ENCODE peak calls at places on chromosomes 5 and 9, in four cellular contexts. One of them, this sample, is unnamed. For H3K9me3, the result is how much of the 10 kb centered on the place peaks cover.

GRCh38 chr5:145825751-145826180 is 9.4 kb downstream of the PRELID2 start:
- DNase-seq in CD4-positive, alpha-beta T cell: no peak
- DNase-seq in psoas muscle: no peak
- DNase-seq in naive thymus-derived CD4-positive, alpha-beta T cell: no peak
- DNase-seq in this sample: no peak

GRCh38 chr5:150567031-150567680 is 59.2 kb downstream of the NDST1 start:
- DNase-seq in psoas muscle: no peak
- DNase-seq in CD4-positive, alpha-beta T cell: no peak
- DNase-seq in naive thymus-derived CD4-positive, alpha-beta T cell: no peak
- DNase-seq in this sample: no peak

GRCh38 chr5:59542841-59543825 is 350.4 kb downstream of the PDE4D start:
- DNase-seq in naive thymus-derived CD4-positive, alpha-beta T cell: no peak
- DNase-seq in psoas muscle: peak
- DNase-seq in CD4-positive, alpha-beta T cell: no peak
- DNase-seq in this sample: peak

GRCh38 chr9:16276866-16277265 is 593.6 kb downstream of the BNC2 start:
- DNase-seq in naive thymus-derived CD4-positive, alpha-beta T cell: no peak
- DNase-seq in psoas muscle: no peak
- DNase-seq in CD4-positive, alpha-beta T cell: no peak
- DNase-seq in this sample: no peak

GRCh38 chr9:92968081-92968480 is 20.8 kb downstream of the FGD3 start:
- DNase-seq in psoas muscle: no peak
- DNase-seq in CD4-positive, alpha-beta T cell: no peak
- DNase-seq in naive thymus-derived CD4-positive, alpha-beta T cell: no peak
- DNase-seq in this sample: no peak

GRCh38 chr5:139638736-139639618 is 9.2 kb upstream of the CXXC5 start:
- DNase-seq in CD4-positive, alpha-beta T cell: no peak
- DNase-seq in naive thymus-derived CD4-positive, alpha-beta T cell: no peak
- DNase-seq in psoas muscle: peak
- DNase-seq in this sample: no peak

GRCh38 chr5:150017606-150018005 is 17.1 kb downstream of the HMGXB3 start:
- DNase-seq in psoas muscle: no peak
- DNase-seq in CD4-positive, alpha-beta T cell: no peak
- DNase-seq in naive thymus-derived CD4-positive, alpha-beta T cell: no peak
- DNase-seq in this sample: no peak

GRCh38 chr5:38023353-38023752 is 183.5 kb upstream of the GDNF start:
- DNase-seq in psoas muscle: no peak
- DNase-seq in CD4-positive, alpha-beta T cell: no peak
- DNase-seq in naive thymus-derived CD4-positive, alpha-beta T cell: no peak
- DNase-seq in this sample: no peak

GRCh38 chr5:141369994-141370848 is at the start of gene PCDHGB3:
- DNase-seq in naive thymus-derived CD4-positive, alpha-beta T cell: no peak
- DNase-seq in psoas muscle: peak
- DNase-seq in CD4-positive, alpha-beta T cell: no peak
- DNase-seq in this sample: no peak
- H3K9me3 ChIP-seq in naive thymus-derived CD4-positive, alpha-beta T cell: under half
- H3K9me3 ChIP-seq in psoas muscle: under half
- H3K9me3 ChIP-seq in CD4-positive, alpha-beta T cell: half or more
- H3K9me3 ChIP-seq in this sample: half or more

GRCh38 chr5:141360685-141361084 is 891 bp downstream of the PCDHGB2 start:
- DNase-seq in psoas muscle: no peak
- DNase-seq in naive thymus-derived CD4-positive, alpha-beta T cell: no peak
- DNase-seq in CD4-positive, alpha-beta T cell: no peak
- DNase-seq in this sample: no peak

GRCh38 chr5:141359790-141360426 is at the start of gene PCDHGB2:
- DNase-seq in psoas muscle: no peak
- DNase-seq in CD4-positive, alpha-beta T cell: no peak
- DNase-seq in naive thymus-derived CD4-positive, alpha-beta T cell: no peak
- DNase-seq in this sample: no peak

GRCh38 chr5:141362719-141363118 is 1.2 kb upstream of the PCDHGA5 start:
- DNase-seq in psoas muscle: no peak
- DNase-seq in CD4-positive, alpha-beta T cell: no peak
- DNase-seq in naive thymus-derived CD4-positive, alpha-beta T cell: no peak
- DNase-seq in this sample: no peak

GRCh38 chr5:141366016-141366896 is 2.3 kb downstream of the PCDHGA5 start:
- DNase-seq in psoas muscle: no peak
- DNase-seq in CD4-positive, alpha-beta T cell: no peak
- DNase-seq in naive thymus-derived CD4-positive, alpha-beta T cell: no peak
- DNase-seq in this sample: no peak

DNA sequence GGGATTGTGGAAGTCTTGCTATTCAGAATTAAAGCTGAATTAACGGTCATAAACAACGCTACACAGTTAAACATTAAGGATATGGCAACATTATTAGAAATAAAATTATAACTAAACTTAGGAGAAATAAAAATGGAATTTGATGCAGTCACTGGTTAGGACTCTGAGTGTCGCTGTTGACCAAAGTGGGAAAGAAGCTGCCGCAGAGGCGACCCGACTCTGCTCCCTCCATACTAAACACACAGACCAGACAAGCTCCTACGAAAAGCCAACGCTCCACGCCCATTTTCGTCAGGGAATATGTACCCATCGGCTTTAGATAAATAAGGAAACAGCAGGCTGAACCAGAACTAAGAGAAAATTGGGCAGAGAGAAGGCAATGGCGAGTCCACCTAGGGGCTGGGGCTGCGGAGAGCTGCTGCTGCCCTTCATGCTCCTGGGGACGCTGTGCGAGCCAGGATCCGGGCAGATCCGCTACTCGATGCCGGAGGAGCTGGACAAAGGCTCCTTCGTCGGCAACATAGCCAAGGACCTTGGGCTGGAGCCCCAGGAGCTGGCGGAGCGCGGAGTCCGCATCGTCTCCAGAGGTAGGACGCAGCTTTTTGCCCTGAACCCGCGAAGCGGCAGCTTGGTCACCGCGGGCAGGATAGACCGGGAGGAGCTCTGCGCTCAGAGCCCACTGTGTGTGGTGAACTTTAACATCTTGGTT is at the start of gene PCDHGA5:
- DNase-seq in psoas muscle: no peak
- DNase-seq in CD4-positive, alpha-beta T cell: no peak
- DNase-seq in naive thymus-derived CD4-positive, alpha-beta T cell: no peak
- DNase-seq in this sample: no peak
- H3K9me3 ChIP-seq in psoas muscle: under half
- H3K9me3 ChIP-seq in CD4-positive, alpha-beta T cell: half or more
- H3K9me3 ChIP-seq in naive thymus-derived CD4-positive, alpha-beta T cell: half or more
- H3K9me3 ChIP-seq in this sample: half or more

DNA sequence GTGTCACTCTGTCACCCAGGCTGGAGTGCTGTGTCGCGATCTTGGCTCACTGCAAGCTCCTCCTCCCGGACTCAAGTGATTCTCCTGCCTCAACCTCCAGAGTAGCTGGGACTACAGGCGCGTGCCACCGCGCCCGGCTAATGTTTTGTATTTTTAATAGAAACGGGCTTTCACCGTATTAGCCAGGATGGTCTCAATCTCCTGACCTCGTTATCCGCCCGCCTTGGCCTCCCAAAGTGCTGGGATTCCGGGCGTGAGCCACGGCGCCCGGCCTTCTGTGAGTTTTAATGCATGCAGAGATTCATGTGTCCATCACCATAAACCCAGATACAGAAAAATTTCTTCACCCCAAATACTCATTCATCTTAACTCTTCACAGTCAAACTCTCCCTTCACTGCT is 1046.7 kb downstream of the CDH9 start:
- DNase-seq in naive thymus-derived CD4-positive, alpha-beta T cell: no peak
- DNase-seq in CD4-positive, alpha-beta T cell: no peak
- DNase-seq in psoas muscle: no peak
- DNase-seq in this sample: no peak
- H3K9me3 ChIP-seq in naive thymus-derived CD4-positive, alpha-beta T cell: under half
- H3K9me3 ChIP-seq in CD4-positive, alpha-beta T cell: under half
- H3K9me3 ChIP-seq in psoas muscle: under half
- H3K9me3 ChIP-seq in this sample: under half

DNA sequence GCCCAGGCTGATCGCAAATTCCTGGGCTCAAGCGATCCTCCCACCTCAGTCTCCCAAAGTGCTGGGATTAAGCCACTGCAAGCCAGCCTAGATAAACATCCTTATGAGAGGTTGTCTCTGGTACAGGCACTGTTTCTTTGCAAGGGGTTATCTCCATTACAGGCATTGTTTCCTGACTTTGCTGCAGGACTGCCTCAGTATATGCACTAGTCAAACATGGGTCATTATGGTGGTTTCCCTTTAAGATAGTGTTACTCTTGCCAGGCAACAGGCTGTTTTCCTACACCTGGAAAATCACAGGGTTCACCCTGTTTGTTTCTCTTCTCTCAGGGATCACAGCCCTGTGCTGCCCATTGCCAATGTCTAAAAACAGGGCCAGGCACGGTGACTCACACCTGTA is 7.8 kb upstream of the CLTB start:
- DNase-seq in CD4-positive, alpha-beta T cell: no peak
- DNase-seq in naive thymus-derived CD4-positive, alpha-beta T cell: no peak
- DNase-seq in psoas muscle: no peak
- DNase-seq in this sample: no peak
- H3K9me3 ChIP-seq in CD4-positive, alpha-beta T cell: under half
- H3K9me3 ChIP-seq in naive thymus-derived CD4-positive, alpha-beta T cell: under half
- H3K9me3 ChIP-seq in psoas muscle: under half
- H3K9me3 ChIP-seq in this sample: under half

GRCh38 chr5:3277590-3278196 is 317.9 kb upstream of the IRX1 start:
- DNase-seq in naive thymus-derived CD4-positive, alpha-beta T cell: no peak
- DNase-seq in CD4-positive, alpha-beta T cell: no peak
- DNase-seq in psoas muscle: no peak
- DNase-seq in this sample: no peak

GRCh38 chr5:3282841-3283240 is 312.8 kb upstream of the IRX1 start:
- DNase-seq in psoas muscle: no peak
- DNase-seq in naive thymus-derived CD4-positive, alpha-beta T cell: no peak
- DNase-seq in CD4-positive, alpha-beta T cell: no peak
- DNase-seq in this sample: no peak

GRCh38 chr5:3278643-3279042 is 317.0 kb upstream of the IRX1 start:
- DNase-seq in CD4-positive, alpha-beta T cell: no peak
- DNase-seq in naive thymus-derived CD4-positive, alpha-beta T cell: no peak
- DNase-seq in psoas muscle: no peak
- DNase-seq in this sample: no peak

GRCh38 chr5:3284506-3284905 is 311.1 kb upstream of the IRX1 start:
- DNase-seq in naive thymus-derived CD4-positive, alpha-beta T cell: no peak
- DNase-seq in CD4-positive, alpha-beta T cell: no peak
- DNase-seq in psoas muscle: no peak
- DNase-seq in this sample: no peak

GRCh38 chr5:3281346-3281745 is 314.3 kb upstream of the IRX1 start:
- DNase-seq in naive thymus-derived CD4-positive, alpha-beta T cell: no peak
- DNase-seq in psoas muscle: no peak
- DNase-seq in CD4-positive, alpha-beta T cell: no peak
- DNase-seq in this sample: no peak
- H3K9me3 ChIP-seq in naive thymus-derived CD4-positive, alpha-beta T cell: under half
- H3K9me3 ChIP-seq in psoas muscle: under half
- H3K9me3 ChIP-seq in CD4-positive, alpha-beta T cell: under half
- H3K9me3 ChIP-seq in this sample: under half

GRCh38 chr5:52961238-52961637 is 27.9 kb upstream of the ITGA2 start:
- DNase-seq in CD4-positive, alpha-beta T cell: no peak
- DNase-seq in psoas muscle: no peak
- DNase-seq in naive thymus-derived CD4-positive, alpha-beta T cell: no peak
- DNase-seq in this sample: no peak

GRCh38 chr5:52963636-52964035 is 25.5 kb upstream of the ITGA2 start:
- DNase-seq in naive thymus-derived CD4-positive, alpha-beta T cell: no peak
- DNase-seq in psoas muscle: no peak
- DNase-seq in CD4-positive, alpha-beta T cell: no peak
- DNase-seq in this sample: no peak

GRCh38 chr5:52964138-52964537 is 25.0 kb upstream of the ITGA2 start:
- DNase-seq in naive thymus-derived CD4-positive, alpha-beta T cell: no peak
- DNase-seq in psoas muscle: no peak
- DNase-seq in CD4-positive, alpha-beta T cell: no peak
- DNase-seq in this sample: no peak
- H3K9me3 ChIP-seq in naive thymus-derived CD4-positive, alpha-beta T cell: under half
- H3K9me3 ChIP-seq in psoas muscle: under half
- H3K9me3 ChIP-seq in CD4-positive, alpha-beta T cell: under half
- H3K9me3 ChIP-seq in this sample: under half

GRCh38 chr5:178699854-178700253 is 30.6 kb downstream of the ZNF354A start:
- DNase-seq in CD4-positive, alpha-beta T cell: no peak
- DNase-seq in naive thymus-derived CD4-positive, alpha-beta T cell: no peak
- DNase-seq in psoas muscle: no peak
- DNase-seq in this sample: no peak

DNA sequence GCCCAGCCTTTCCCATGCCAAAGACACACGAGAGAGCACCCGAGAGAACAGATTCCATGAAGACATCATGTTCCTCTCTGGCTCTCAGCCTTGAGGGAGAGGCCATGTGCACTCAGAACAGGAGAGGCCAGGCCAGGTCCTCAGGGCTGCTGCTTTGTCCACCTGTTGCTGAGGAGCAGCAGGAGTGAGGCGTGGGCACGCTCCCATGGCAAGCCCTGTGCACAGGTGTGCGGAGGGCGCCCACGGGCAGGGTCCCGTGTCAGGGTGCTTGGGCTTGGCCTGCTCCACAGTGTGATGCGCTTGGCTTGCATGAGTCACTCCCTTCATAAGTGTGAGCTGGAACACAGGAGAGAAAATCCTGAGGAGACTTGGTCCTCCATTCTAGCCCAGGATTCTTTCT is 27.4 kb downstream of the ZNF354A start:
- DNase-seq in CD4-positive, alpha-beta T cell: no peak
- DNase-seq in naive thymus-derived CD4-positive, alpha-beta T cell: no peak
- DNase-seq in psoas muscle: no peak
- DNase-seq in this sample: no peak
- H3K9me3 ChIP-seq in CD4-positive, alpha-beta T cell: under half
- H3K9me3 ChIP-seq in naive thymus-derived CD4-positive, alpha-beta T cell: under half
- H3K9me3 ChIP-seq in psoas muscle: under half
- H3K9me3 ChIP-seq in this sample: under half

GRCh38 chr5:4254736-4255135 is 659.1 kb downstream of the IRX1 start:
- DNase-seq in CD4-positive, alpha-beta T cell: no peak
- DNase-seq in psoas muscle: no peak
- DNase-seq in naive thymus-derived CD4-positive, alpha-beta T cell: no peak
- DNase-seq in this sample: no peak

GRCh38 chr5:4258170-4258569 is 662.5 kb downstream of the IRX1 start:
- DNase-seq in CD4-positive, alpha-beta T cell: no peak
- DNase-seq in psoas muscle: no peak
- DNase-seq in naive thymus-derived CD4-positive, alpha-beta T cell: no peak
- DNase-seq in this sample: no peak

GRCh38 chr5:4250254-4250653 is 654.6 kb downstream of the IRX1 start:
- DNase-seq in naive thymus-derived CD4-positive, alpha-beta T cell: no peak
- DNase-seq in CD4-positive, alpha-beta T cell: no peak
- DNase-seq in psoas muscle: no peak
- DNase-seq in this sample: no peak

GRCh38 chr5:4252322-4252721 is 656.7 kb downstream of the IRX1 start:
- DNase-seq in psoas muscle: no peak
- DNase-seq in naive thymus-derived CD4-positive, alpha-beta T cell: no peak
- DNase-seq in CD4-positive, alpha-beta T cell: no peak
- DNase-seq in this sample: no peak

DNA sequence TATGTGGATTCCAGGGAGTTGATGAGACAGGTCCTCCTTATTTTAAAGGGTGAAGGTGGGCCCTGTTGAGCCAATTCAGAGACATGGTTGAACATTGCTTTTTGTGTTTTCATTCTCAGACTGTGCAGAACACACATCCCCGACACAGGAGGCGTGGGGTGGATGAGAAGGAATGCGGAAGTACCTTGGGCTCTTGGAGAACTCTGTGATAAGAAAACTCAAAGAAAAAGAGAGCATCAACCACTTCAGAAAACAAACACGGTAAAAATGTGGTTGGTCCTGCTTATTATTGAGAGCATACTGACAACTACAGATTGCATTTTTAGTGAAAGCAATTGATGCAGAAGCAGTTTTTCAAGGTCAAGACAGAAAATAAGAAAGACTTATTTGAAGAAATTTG is 659.8 kb downstream of the IRX1 start:
- DNase-seq in psoas muscle: no peak
- DNase-seq in naive thymus-derived CD4-positive, alpha-beta T cell: no peak
- DNase-seq in CD4-positive, alpha-beta T cell: no peak
- DNase-seq in this sample: no peak
- H3K9me3 ChIP-seq in psoas muscle: under half
- H3K9me3 ChIP-seq in naive thymus-derived CD4-positive, alpha-beta T cell: under half
- H3K9me3 ChIP-seq in CD4-positive, alpha-beta T cell: under half
- H3K9me3 ChIP-seq in this sample: under half

GRCh38 chr9:71549023-71549422 is 219.3 kb downstream of the CEMIP2 start:
- DNase-seq in naive thymus-derived CD4-positive, alpha-beta T cell: no peak
- DNase-seq in CD4-positive, alpha-beta T cell: no peak
- DNase-seq in psoas muscle: no peak
- DNase-seq in this sample: no peak

GRCh38 chr9:71552480-71552879 is 215.8 kb downstream of the CEMIP2 start:
- DNase-seq in psoas muscle: no peak
- DNase-seq in naive thymus-derived CD4-positive, alpha-beta T cell: no peak
- DNase-seq in CD4-positive, alpha-beta T cell: no peak
- DNase-seq in this sample: no peak
- H3K9me3 ChIP-seq in psoas muscle: under half
- H3K9me3 ChIP-seq in naive thymus-derived CD4-positive, alpha-beta T cell: under half
- H3K9me3 ChIP-seq in CD4-positive, alpha-beta T cell: under half
- H3K9me3 ChIP-seq in this sample: under half

GRCh38 chr9:129517006-129517405 is 103.9 kb downstream of the C9orf50 start:
- DNase-seq in naive thymus-derived CD4-positive, alpha-beta T cell: no peak
- DNase-seq in psoas muscle: no peak
- DNase-seq in CD4-positive, alpha-beta T cell: no peak
- DNase-seq in this sample: no peak
- H3K9me3 ChIP-seq in naive thymus-derived CD4-positive, alpha-beta T cell: under half
- H3K9me3 ChIP-seq in psoas muscle: under half
- H3K9me3 ChIP-seq in CD4-positive, alpha-beta T cell: under half
- H3K9me3 ChIP-seq in this sample: under half